ENCODE peak calls at places on chromosomes 16 and 17, in seven cellular contexts. I, E, W, N, Q, H and B are unnamed samples.
A peak's percentile ranks its signal among the peaks of the same experiment; 100 is the strongest.

GRCh38 chr16:72094266-72094610 is 591 bp downstream of the DHX38 start:
- DNase-seq in H (no peak), E (peak; percentile 46), N (peak; percentile 3), I (peak; percentile 7), W (no peak), Q (no peak), B (no peak)

GRCh38 chr16:29126057-29126494 is 141.2 kb downstream of the LAT start:
- DNase-seq in H (peak; percentile 67), W (peak; percentile 63), N (no peak), I (no peak), E (no peak), Q (no peak), B (no peak)

GRCh38 chr16:11423315-11424117 is 78.3 kb downstream of the RMI2 start:
- DNase-seq in N (no peak), Q (no peak), E (no peak), H (peak; percentile 59), W (no peak), I (no peak), B (no peak)

GRCh38 chr17:68457539-68458259 is 403 bp upstream of the WIPI1 start:
- DNase-seq in Q (peak; percentile 98), E (peak; percentile 96), W (peak; percentile 100), N (peak; percentile 93), I (peak; percentile 94), H (peak; percentile 98), B (peak; percentile 99)

GRCh38 chr17:5241861-5242671 is 7.4 kb upstream of the SCIMP start:
- DNase-seq in E (no peak), W (peak; percentile 5), Q (no peak), N (no peak), H (no peak), I (no peak), B (no peak)

GRCh38 chr16:54285414-54286066 is 1.0 kb downstream of the IRX3 start:
- DNase-seq in N (no peak), Q (peak; percentile 60), H (peak; percentile 34), W (peak; percentile 72), I (no peak), E (no peak), B (peak; percentile 60)

GRCh38 chr17:65662166-65662565 is 100.7 kb upstream of the AXIN2 start:
- DNase-seq in E (no peak), N (no peak), I (no peak), H (no peak), W (no peak), Q (no peak), B (no peak)

GRCh38 chr16:53429221-53429943 is 4.9 kb upstream of the RBL2 start:
- DNase-seq in H (no peak), N (no peak), W (no peak), E (no peak), Q (no peak), I (no peak), B (no peak)

GRCh38 chr17:78822552-78822951 is 18.1 kb downstream of the USP36 start:
- DNase-seq in N (no peak), Q (no peak), W (no peak), I (no peak), H (no peak), E (no peak), B (no peak)

GRCh38 chr17:36657763-36658490 is 56.5 kb downstream of the MRM1 start:
- DNase-seq in Q (peak; percentile 41), I (no peak), W (no peak), H (no peak), N (no peak), E (no peak), B (peak; percentile 78)

GRCh38 chr16:69494993-69495392 is 70.6 kb downstream of the CYB5B start:
- DNase-seq in W (no peak), I (peak; percentile 24), H (no peak), E (no peak), Q (no peak), N (no peak), B (peak; percentile 41)

GRCh38 chr16:66924527-66925321 is 611 bp downstream of the RRAD start:
- DNase-seq in W (peak; percentile 75), H (no peak), Q (no peak), N (no peak), E (no peak), I (no peak), B (peak; percentile 28)

GRCh38 chr17:77308768-77309726 is 168.3 kb downstream of the SEC14L1 start:
- DNase-seq in Q (no peak), I (no peak), E (no peak), N (no peak), H (no peak), W (no peak), B (no peak)

GRCh38 chr16:79267146-79267545 is 333.4 kb downstream of the MAF start:
- DNase-seq in E (no peak), Q (no peak), W (no peak), H (no peak), N (no peak), I (no peak), B (no peak)

GRCh38 chr16:55834044-55834443 is 1.1 kb upstream of the CES1 start:
- DNase-seq in H (no peak), Q (no peak), I (no peak), E (no peak), N (no peak), W (no peak), B (no peak)

GRCh38 chr17:44473367-44473766 is 29.8 kb downstream of the GPATCH8 start:
- DNase-seq in N (no peak), W (no peak), I (no peak), E (no peak), Q (no peak), H (no peak), B (no peak)

GRCh38 chr16:51636913-51637743 is 486.1 kb upstream of the SALL1 start:
- DNase-seq in Q (no peak), W (no peak), I (no peak), E (no peak), H (no peak), N (no peak), B (no peak)

GRCh38 chr17:2263183-2263954 is 40.2 kb downstream of the SMG6 start:
- DNase-seq in I (no peak), W (no peak), N (no peak), Q (no peak), E (no peak), H (no peak), B (no peak)

GRCh38 chr16:53142823-53143568 is 88.2 kb downstream of the CHD9 start:
- DNase-seq in Q (no peak), N (no peak), H (no peak), E (no peak), I (no peak), W (no peak), B (no peak)

GRCh38 chr17:4998027-4998665 is 396 bp downstream of the KIF1C start:
- DNase-seq in I (no peak), E (no peak), H (no peak), W (peak; percentile 82), N (no peak), Q (peak; percentile 45), B (no peak)

GRCh38 chr16:71230122-71230845 is at the start of gene HYDIN:
- DNase-seq in N (no peak), W (no peak), E (no peak), I (peak; percentile 8), H (no peak), Q (peak; percentile 80), B (peak; percentile 91)

GRCh38 chr17:69222707-69223106 is 5.9 kb downstream of the ABCA10 start:
- DNase-seq in N (no peak), E (no peak), Q (no peak), W (no peak), I (no peak), H (no peak), B (no peak)

GRCh38 chr17:55168970-55169687 is 95.6 kb upstream of the HLF start:
- DNase-seq in I (no peak), E (no peak), N (no peak), Q (peak; percentile 8), W (no peak), H (no peak), B (peak; percentile 68)

GRCh38 chr16:79131676-79132075 is 468.9 kb downstream of the MAF start:
- DNase-seq in E (no peak), I (no peak), W (no peak), Q (no peak), H (no peak), N (no peak), B (no peak)

GRCh38 chr16:80323187-80323807 is 217.5 kb upstream of the DYNLRB2 start:
- DNase-seq in Q (no peak), W (no peak), I (no peak), N (no peak), H (no peak), E (no peak), B (no peak)

GRCh38 chr17:43456661-43457361 is 27.0 kb upstream of the DHX8 start:
- DNase-seq in N (no peak), I (no peak), Q (peak; percentile 14), W (no peak), E (no peak), H (peak; percentile 8), B (peak; percentile 98)